ENCODE peak calls at places on chromosomes 2 and 18, in seven cellular contexts. X, L, R, Z, V, A and F are unnamed samples.

GRCh38 chr2:206856474-206856873 is 82.8 kb upstream of the CPO start:
- DNase-seq in X (no peak), A (no peak), V (no peak), L (peak), R (no peak), Z (no peak), F (no peak)

GRCh38 chr2:190455358-190456095 is 47.4 kb downstream of the MFSD6 start:
- DNase-seq in X (no peak), Z (no peak), R (no peak), A (no peak), V (no peak), L (no peak), F (no peak)

GRCh38 chr2:65638438-65638837 is 206.0 kb upstream of the SPRED2 start:
- DNase-seq in L (no peak), V (no peak), Z (no peak), R (peak), X (no peak), A (no peak), F (no peak)

GRCh38 chr2:179995735-179996134 is 11.4 kb downstream of the CWC22 start:
- DNase-seq in X (no peak), A (no peak), Z (no peak), L (no peak), R (no peak), V (no peak), F (no peak)

GRCh38 chr2:96251721-96252292 is 14.0 kb downstream of the TMEM127 start:
- DNase-seq in L (peak), Z (peak), V (peak), A (peak), X (peak), R (peak), F (peak)

GRCh38 chr2:60867848-60868247 is 13.5 kb upstream of the REL start:
- DNase-seq in V (no peak), R (no peak), Z (no peak), A (no peak), X (no peak), L (no peak), F (no peak)

GRCh38 chr2:191061381-191061982 is 47.5 kb upstream of the STAT1 start:
- DNase-seq in V (no peak), Z (no peak), X (no peak), L (no peak), A (no peak), R (no peak), F (no peak)

GRCh38 chr2:129331638-129332037 is 647.8 kb upstream of the RAB6C start:
- DNase-seq in R (no peak), L (no peak), Z (no peak), X (no peak), V (no peak), A (no peak), F (peak)

GRCh38 chr2:69340101-69340775 is 46.8 kb downstream of the GFPT1 start:
- DNase-seq in L (no peak), X (no peak), V (no peak), Z (no peak), A (no peak), R (no peak), F (no peak)

GRCh38 chr2:110659248-110659647 is 18.6 kb downstream of the BUB1 start:
- DNase-seq in L (no peak), X (no peak), Z (no peak), R (no peak), A (no peak), V (no peak), F (no peak)

GRCh38 chr18:13915973-13916372 is 637 bp upstream of the MC2R start:
- DNase-seq in X (no peak), V (no peak), A (peak), R (no peak), Z (no peak), L (no peak), F (no peak)

GRCh38 chr2:138744709-138745108 is 35.5 kb downstream of the NXPH2 start:
- DNase-seq in R (no peak), Z (no peak), A (no peak), X (no peak), L (no peak), V (no peak), F (no peak)

GRCh38 chr2:240508832-240509545 is 48.8 kb downstream of the ANKMY1 start:
- DNase-seq in A (no peak), X (no peak), Z (no peak), R (no peak), L (no peak), V (no peak), F (no peak)

GRCh38 chr2:166170356-166170755 is 42.5 kb upstream of the SCN1A start:
- DNase-seq in Z (no peak), V (no peak), L (no peak), A (peak), X (no peak), R (peak), F (no peak)

GRCh38 chr2:124804014-124804940 is 779.2 kb downstream of the CNTNAP5 start:
- DNase-seq in Z (no peak), L (no peak), X (peak), A (peak), V (no peak), R (peak), F (peak)

GRCh38 chr2:221518201-221518936 is 53.7 kb downstream of the EPHA4 start:
- DNase-seq in Z (no peak), L (no peak), X (no peak), A (peak), R (no peak), V (no peak), F (no peak)